ENCODE peak calls at places on chromosomes 4 and X, in eight cellular contexts. One of them, this sample, is unnamed.

GRCh38 chr4:124943938-124944337 is 231.4 kb upstream of the ANKRD50 start:
- DNase-seq in IMR-90: no peak
- DNase-seq in HFF-Myc: no peak
- DNase-seq in cardiac muscle cell: no peak
- DNase-seq in transverse colon: no peak
- DNase-seq in ovary: no peak
- DNase-seq in neural progenitor cell: no peak
- DNase-seq in AG04450: no peak
- DNase-seq in this sample: no peak

GRCh38 chrX:126770179-126770578 is 49.4 kb upstream of the PRR32 start:
- DNase-seq in AG04450: no peak
- DNase-seq in cardiac muscle cell: no peak
- DNase-seq in neural progenitor cell: peak
- DNase-seq in transverse colon: no peak
- DNase-seq in ovary: no peak
- DNase-seq in HFF-Myc: no peak
- DNase-seq in IMR-90: no peak
- DNase-seq in this sample: no peak

GRCh38 chr4:11616856-11617255 is 188.2 kb upstream of the HS3ST1 start:
- DNase-seq in ovary: no peak
- DNase-seq in AG04450: no peak
- DNase-seq in neural progenitor cell: no peak
- DNase-seq in transverse colon: no peak
- DNase-seq in HFF-Myc: no peak
- DNase-seq in IMR-90: no peak
- DNase-seq in cardiac muscle cell: peak
- DNase-seq in this sample: no peak

GRCh38 chr4:52588771-52589591 is 70.1 kb downstream of the USP46 start:
- DNase-seq in neural progenitor cell: no peak
- DNase-seq in IMR-90: peak
- DNase-seq in AG04450: peak
- DNase-seq in HFF-Myc: no peak
- DNase-seq in ovary: no peak
- DNase-seq in cardiac muscle cell: peak
- DNase-seq in transverse colon: no peak
- DNase-seq in this sample: peak

GRCh38 chrX:110847334-110847733 is 51.7 kb upstream of the CHRDL1 start:
- DNase-seq in IMR-90: peak
- DNase-seq in transverse colon: no peak
- DNase-seq in AG04450: peak
- DNase-seq in neural progenitor cell: peak
- DNase-seq in ovary: no peak
- DNase-seq in HFF-Myc: no peak
- DNase-seq in cardiac muscle cell: peak
- DNase-seq in this sample: no peak

GRCh38 chr4:180057198-180057821 is 2185.9 kb upstream of the TENM3 start:
- DNase-seq in AG04450: no peak
- DNase-seq in neural progenitor cell: peak
- DNase-seq in cardiac muscle cell: no peak
- DNase-seq in IMR-90: no peak
- DNase-seq in ovary: no peak
- DNase-seq in transverse colon: no peak
- DNase-seq in HFF-Myc: no peak
- DNase-seq in this sample: no peak

GRCh38 chr4:962231-963208 is 10.8 kb downstream of the DGKQ start:
- DNase-seq in transverse colon: peak
- DNase-seq in cardiac muscle cell: no peak
- DNase-seq in AG04450: no peak
- DNase-seq in IMR-90: no peak
- DNase-seq in neural progenitor cell: no peak
- DNase-seq in ovary: no peak
- DNase-seq in HFF-Myc: no peak
- DNase-seq in this sample: no peak

GRCh38 chr4:52996261-52997131 is 134.4 kb downstream of the RASL11B start:
- DNase-seq in IMR-90: peak
- DNase-seq in cardiac muscle cell: peak
- DNase-seq in HFF-Myc: no peak
- DNase-seq in AG04450: no peak
- DNase-seq in transverse colon: no peak
- DNase-seq in neural progenitor cell: no peak
- DNase-seq in ovary: peak
- DNase-seq in this sample: no peak

GRCh38 chrX:2820131-2820771 is 8.5 kb upstream of the GYG2 start:
- DNase-seq in transverse colon: no peak
- DNase-seq in AG04450: no peak
- DNase-seq in HFF-Myc: no peak
- DNase-seq in neural progenitor cell: no peak
- DNase-seq in ovary: no peak
- DNase-seq in IMR-90: no peak
- DNase-seq in cardiac muscle cell: no peak
- DNase-seq in this sample: no peak

GRCh38 chr4:180947421-180947820 is 1295.8 kb upstream of the TENM3 start:
- DNase-seq in HFF-Myc: no peak
- DNase-seq in neural progenitor cell: peak
- DNase-seq in cardiac muscle cell: peak
- DNase-seq in IMR-90: peak
- DNase-seq in transverse colon: no peak
- DNase-seq in ovary: no peak
- DNase-seq in AG04450: no peak
- DNase-seq in this sample: no peak

GRCh38 chr4:16785800-16786527 is 112.5 kb downstream of the LDB2 start:
- DNase-seq in AG04450: no peak
- DNase-seq in ovary: no peak
- DNase-seq in HFF-Myc: peak
- DNase-seq in IMR-90: peak
- DNase-seq in cardiac muscle cell: peak
- DNase-seq in transverse colon: no peak
- DNase-seq in neural progenitor cell: peak
- DNase-seq in this sample: no peak

GRCh38 chr4:123701046-123701445 is 304.5 kb downstream of the SPRY1 start:
- DNase-seq in IMR-90: peak
- DNase-seq in ovary: no peak
- DNase-seq in HFF-Myc: no peak
- DNase-seq in neural progenitor cell: no peak
- DNase-seq in AG04450: no peak
- DNase-seq in cardiac muscle cell: peak
- DNase-seq in transverse colon: no peak
- DNase-seq in this sample: no peak

GRCh38 chr4:70269674-70270073 is 27.3 kb downstream of the CSN3 start:
- DNase-seq in IMR-90: no peak
- DNase-seq in neural progenitor cell: peak
- DNase-seq in cardiac muscle cell: peak
- DNase-seq in HFF-Myc: no peak
- DNase-seq in transverse colon: no peak
- DNase-seq in AG04450: no peak
- DNase-seq in ovary: no peak
- DNase-seq in this sample: no peak

GRCh38 chrX:109687903-109688302 is 45.2 kb downstream of the ACSL4 start:
- DNase-seq in AG04450: no peak
- DNase-seq in transverse colon: no peak
- DNase-seq in HFF-Myc: no peak
- DNase-seq in ovary: no peak
- DNase-seq in cardiac muscle cell: no peak
- DNase-seq in IMR-90: no peak
- DNase-seq in neural progenitor cell: no peak
- DNase-seq in this sample: no peak

GRCh38 chr4:127686656-127687055 is 43.5 kb upstream of the SLC25A31 start:
- DNase-seq in AG04450: no peak
- DNase-seq in IMR-90: peak
- DNase-seq in transverse colon: no peak
- DNase-seq in HFF-Myc: no peak
- DNase-seq in cardiac muscle cell: peak
- DNase-seq in neural progenitor cell: no peak
- DNase-seq in ovary: no peak
- DNase-seq in this sample: no peak

GRCh38 chr4:183256756-183257385 is 63.2 kb downstream of the CLDN22 start:
- DNase-seq in cardiac muscle cell: peak
- DNase-seq in transverse colon: peak
- DNase-seq in AG04450: no peak
- DNase-seq in ovary: peak
- DNase-seq in HFF-Myc: peak
- DNase-seq in neural progenitor cell: peak
- DNase-seq in IMR-90: peak
- DNase-seq in this sample: no peak

GRCh38 chr4:57187241-57187640 is 77.1 kb upstream of the IGFBP7 start:
- DNase-seq in ovary: no peak
- DNase-seq in HFF-Myc: no peak
- DNase-seq in IMR-90: no peak
- DNase-seq in AG04450: no peak
- DNase-seq in cardiac muscle cell: peak
- DNase-seq in neural progenitor cell: no peak
- DNase-seq in transverse colon: no peak
- DNase-seq in this sample: no peak

GRCh38 chrX:126064901-126065541 is 101.1 kb downstream of the DCAF12L2 start:
- DNase-seq in transverse colon: no peak
- DNase-seq in HFF-Myc: no peak
- DNase-seq in ovary: no peak
- DNase-seq in IMR-90: no peak
- DNase-seq in neural progenitor cell: no peak
- DNase-seq in cardiac muscle cell: no peak
- DNase-seq in AG04450: no peak
- DNase-seq in this sample: no peak

DNA sequence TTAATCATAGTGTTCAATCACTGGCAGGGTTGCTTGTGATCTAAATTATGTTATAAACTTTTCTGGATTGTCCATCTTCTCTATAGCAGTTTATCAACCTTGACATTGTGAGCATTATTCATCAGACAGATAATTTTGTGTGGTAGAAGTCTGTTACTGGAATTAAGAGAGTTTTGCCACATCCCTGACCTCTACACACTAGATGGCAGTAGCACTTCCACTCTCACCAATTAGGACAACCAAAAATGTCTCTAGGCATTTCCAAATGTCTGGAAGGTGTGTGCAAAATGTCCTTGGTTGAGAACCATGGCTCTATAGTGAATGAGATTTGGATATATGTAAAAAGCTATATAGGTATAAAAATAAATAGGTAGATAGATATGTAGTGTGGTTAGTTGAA is 324.1 kb upstream of the FAM47C start:
- DNase-seq in neural progenitor cell: peak
- DNase-seq in cardiac muscle cell: no peak
- DNase-seq in AG04450: no peak
- DNase-seq in IMR-90: no peak
- DNase-seq in transverse colon: no peak
- DNase-seq in HFF-Myc: no peak
- DNase-seq in ovary: no peak
- DNase-seq in this sample: no peak
- TF ChIP-seq CTCF in neural progenitor cell: peak
- TF ChIP-seq CTCF in cardiac muscle cell: no peak
- TF ChIP-seq CTCF in AG04450: no peak
- TF ChIP-seq CTCF in IMR-90: no peak
- TF ChIP-seq CTCF in transverse colon: no peak
- TF ChIP-seq CTCF in HFF-Myc: no peak
- TF ChIP-seq CTCF in ovary: no peak
- TF ChIP-seq CTCF in this sample: no peak

GRCh38 chrX:107827852-107828251 is 2.2 kb downstream of the MID2 start:
- DNase-seq in IMR-90: no peak
- DNase-seq in HFF-Myc: no peak
- DNase-seq in ovary: no peak
- DNase-seq in neural progenitor cell: no peak
- DNase-seq in AG04450: no peak
- DNase-seq in cardiac muscle cell: no peak
- DNase-seq in transverse colon: no peak
- DNase-seq in this sample: no peak

GRCh38 chrX:107827137-107827831 is 1.6 kb downstream of the MID2 start:
- DNase-seq in ovary: no peak
- DNase-seq in HFF-Myc: no peak
- DNase-seq in AG04450: no peak
- DNase-seq in IMR-90: no peak
- DNase-seq in cardiac muscle cell: peak
- DNase-seq in transverse colon: no peak
- DNase-seq in neural progenitor cell: no peak
- DNase-seq in this sample: no peak

GRCh38 chrX:107826286-107827136 is 845 bp downstream of the MID2 start:
- DNase-seq in IMR-90: peak
- DNase-seq in AG04450: no peak
- DNase-seq in HFF-Myc: no peak
- DNase-seq in neural progenitor cell: peak
- DNase-seq in transverse colon: peak
- DNase-seq in ovary: peak
- DNase-seq in cardiac muscle cell: peak
- DNase-seq in this sample: no peak

GRCh38 chrX:107823456-107823855 is 2.2 kb upstream of the MID2 start:
- DNase-seq in cardiac muscle cell: peak
- DNase-seq in neural progenitor cell: no peak
- DNase-seq in HFF-Myc: no peak
- DNase-seq in AG04450: peak
- DNase-seq in transverse colon: no peak
- DNase-seq in IMR-90: peak
- DNase-seq in ovary: no peak
- DNase-seq in this sample: no peak

GRCh38 chrX:107825698-107826285 is at the start of gene MID2:
- DNase-seq in neural progenitor cell: peak
- DNase-seq in transverse colon: peak
- DNase-seq in AG04450: no peak
- DNase-seq in HFF-Myc: no peak
- DNase-seq in cardiac muscle cell: peak
- DNase-seq in IMR-90: no peak
- DNase-seq in ovary: peak
- DNase-seq in this sample: peak
- H3K4me3 ChIP-seq in neural progenitor cell: peak
- H3K4me3 ChIP-seq in transverse colon: peak
- H3K4me3 ChIP-seq in AG04450: peak
- H3K4me3 ChIP-seq in HFF-Myc: peak
- H3K4me3 ChIP-seq in cardiac muscle cell: peak
- H3K4me3 ChIP-seq in IMR-90: peak
- H3K4me3 ChIP-seq in ovary: peak
- H3K4me3 ChIP-seq in this sample: peak

GRCh38 chr4:117417856-117418255 is 332.5 kb upstream of the TRAM1L1 start:
- DNase-seq in transverse colon: no peak
- DNase-seq in HFF-Myc: no peak
- DNase-seq in IMR-90: peak
- DNase-seq in neural progenitor cell: no peak
- DNase-seq in cardiac muscle cell: no peak
- DNase-seq in AG04450: no peak
- DNase-seq in ovary: no peak
- DNase-seq in this sample: peak

GRCh38 chr4:117422272-117422671 is 336.9 kb upstream of the TRAM1L1 start:
- DNase-seq in neural progenitor cell: no peak
- DNase-seq in HFF-Myc: no peak
- DNase-seq in IMR-90: no peak
- DNase-seq in transverse colon: no peak
- DNase-seq in AG04450: no peak
- DNase-seq in cardiac muscle cell: no peak
- DNase-seq in ovary: no peak
- DNase-seq in this sample: no peak

GRCh38 chr4:117421706-117422105 is 336.3 kb upstream of the TRAM1L1 start:
- DNase-seq in cardiac muscle cell: no peak
- DNase-seq in transverse colon: no peak
- DNase-seq in neural progenitor cell: no peak
- DNase-seq in AG04450: no peak
- DNase-seq in IMR-90: no peak
- DNase-seq in HFF-Myc: no peak
- DNase-seq in ovary: no peak
- DNase-seq in this sample: no peak

GRCh38 chr4:117420966-117421365 is 335.6 kb upstream of the TRAM1L1 start:
- DNase-seq in neural progenitor cell: no peak
- DNase-seq in ovary: no peak
- DNase-seq in transverse colon: no peak
- DNase-seq in IMR-90: no peak
- DNase-seq in AG04450: no peak
- DNase-seq in HFF-Myc: no peak
- DNase-seq in cardiac muscle cell: no peak
- DNase-seq in this sample: no peak
- TF ChIP-seq CTCF in neural progenitor cell: no peak
- TF ChIP-seq CTCF in ovary: no peak
- TF ChIP-seq CTCF in transverse colon: no peak
- TF ChIP-seq CTCF in IMR-90: no peak
- TF ChIP-seq CTCF in AG04450: no peak
- TF ChIP-seq CTCF in HFF-Myc: no peak
- TF ChIP-seq CTCF in cardiac muscle cell: no peak
- TF ChIP-seq CTCF in this sample: no peak

GRCh38 chr4:30720021-30720655 is at the start of gene PCDH7:
- DNase-seq in neural progenitor cell: no peak
- DNase-seq in transverse colon: peak
- DNase-seq in ovary: peak
- DNase-seq in IMR-90: peak
- DNase-seq in HFF-Myc: no peak
- DNase-seq in cardiac muscle cell: peak
- DNase-seq in AG04450: no peak
- DNase-seq in this sample: no peak
- H3K4me3 ChIP-seq in neural progenitor cell: peak
- H3K4me3 ChIP-seq in transverse colon: peak
- H3K4me3 ChIP-seq in ovary: peak
- H3K4me3 ChIP-seq in IMR-90: peak
- H3K4me3 ChIP-seq in HFF-Myc: peak
- H3K4me3 ChIP-seq in cardiac muscle cell: peak
- H3K4me3 ChIP-seq in AG04450: peak
- H3K4me3 ChIP-seq in this sample: peak

This sample was measured in kidney epithelial cell.